ENCODE peak calls at places on chromosomes 6 and 20, in six cellular contexts. One of them, this sample, is unnamed.

GRCh38 chr6:111087871-111088667 is 766 bp downstream of the SLC16A10 start:
- DNase-seq in lung: peak; percentile 33
- DNase-seq in psoas muscle: no peak
- DNase-seq in BJ: no peak
- DNase-seq in stomach: peak; percentile 44
- DNase-seq in Panc1: no peak
- DNase-seq in this sample: no peak

GRCh38 chr6:135211306-135211702 is 30.2 kb downstream of the MYB start:
- DNase-seq in Panc1: no peak
- DNase-seq in lung: no peak
- DNase-seq in psoas muscle: no peak
- DNase-seq in BJ: no peak
- DNase-seq in stomach: no peak
- DNase-seq in this sample: no peak

GRCh38 chr20:51641866-51642265 is 99.3 kb upstream of the NFATC2 start:
- DNase-seq in stomach: no peak
- DNase-seq in BJ: no peak
- DNase-seq in psoas muscle: no peak
- DNase-seq in lung: no peak
- DNase-seq in Panc1: no peak
- DNase-seq in this sample: no peak

GRCh38 chr20:64047968-64048401 is 1.5 kb downstream of the SOX18 start:
- DNase-seq in lung: no peak
- DNase-seq in psoas muscle: no peak
- DNase-seq in BJ: no peak
- DNase-seq in stomach: no peak
- DNase-seq in Panc1: no peak
- DNase-seq in this sample: no peak

GRCh38 chr6:68134796-68135195 is 500.3 kb upstream of the ADGRB3 start:
- DNase-seq in Panc1: no peak
- DNase-seq in BJ: no peak
- DNase-seq in psoas muscle: no peak
- DNase-seq in stomach: no peak
- DNase-seq in lung: no peak
- DNase-seq in this sample: no peak

GRCh38 chr20:42957014-42957694 is 232.6 kb downstream of the PTPRT start:
- DNase-seq in Panc1: no peak
- DNase-seq in BJ: no peak
- DNase-seq in stomach: no peak
- DNase-seq in psoas muscle: no peak
- DNase-seq in lung: no peak
- DNase-seq in this sample: no peak

GRCh38 chr20:4720121-4720976 is 1.4 kb upstream of the PRND start:
- DNase-seq in BJ: peak; percentile 46
- DNase-seq in lung: peak; percentile 71
- DNase-seq in psoas muscle: peak; percentile 81
- DNase-seq in stomach: peak; percentile 72
- DNase-seq in Panc1: peak; percentile 39
- DNase-seq in this sample: peak; percentile 92

GRCh38 chr6:170480045-170480714 is 72.9 kb downstream of the PSMB1 start:
- DNase-seq in psoas muscle: no peak
- DNase-seq in stomach: peak; percentile 40
- DNase-seq in BJ: no peak
- DNase-seq in lung: no peak
- DNase-seq in Panc1: no peak
- DNase-seq in this sample: no peak

GRCh38 chr20:21270806-21271205 is 32.3 kb upstream of the XRN2 start:
- DNase-seq in Panc1: no peak
- DNase-seq in lung: no peak
- DNase-seq in BJ: no peak
- DNase-seq in stomach: no peak
- DNase-seq in psoas muscle: no peak
- DNase-seq in this sample: no peak

GRCh38 chr6:145544031-145544430 is 191.3 kb downstream of the EPM2A start:
- DNase-seq in stomach: no peak
- DNase-seq in psoas muscle: peak; percentile 57
- DNase-seq in BJ: peak; percentile 57
- DNase-seq in lung: no peak
- DNase-seq in Panc1: no peak
- DNase-seq in this sample: no peak

GRCh38 chr20:24695529-24696225 is 226.2 kb downstream of the SYNDIG1 start:
- DNase-seq in lung: peak; percentile 17
- DNase-seq in stomach: peak; percentile 3
- DNase-seq in psoas muscle: no peak
- DNase-seq in BJ: no peak
- DNase-seq in Panc1: no peak
- DNase-seq in this sample: peak; percentile 25

GRCh38 chr6:148064406-148065134 is 278.1 kb upstream of the SASH1 start:
- DNase-seq in stomach: no peak
- DNase-seq in BJ: peak; percentile 12
- DNase-seq in Panc1: no peak
- DNase-seq in lung: no peak
- DNase-seq in psoas muscle: no peak
- DNase-seq in this sample: no peak

GRCh38 chr20:19973920-19974620 is 43.1 kb upstream of the NAA20 start:
- DNase-seq in lung: peak; percentile 67
- DNase-seq in Panc1: no peak
- DNase-seq in BJ: peak; percentile 51
- DNase-seq in stomach: peak; percentile 42
- DNase-seq in psoas muscle: peak; percentile 86
- DNase-seq in this sample: peak; percentile 93

GRCh38 chr20:44218441-44218840 is 7.9 kb upstream of the OSER1 start:
- DNase-seq in stomach: no peak
- DNase-seq in lung: no peak
- DNase-seq in Panc1: no peak
- DNase-seq in BJ: no peak
- DNase-seq in psoas muscle: no peak
- DNase-seq in this sample: no peak
- TF ChIP-seq CTCF in stomach: no peak
- TF ChIP-seq CTCF in lung: no peak
- TF ChIP-seq CTCF in Panc1: no peak
- TF ChIP-seq CTCF in BJ: no peak
- TF ChIP-seq CTCF in psoas muscle: no peak
- TF ChIP-seq CTCF in this sample: no peak

GRCh38 chr6:37174515-37175331 is 4.8 kb downstream of the PIM1 start:
- DNase-seq in psoas muscle: no peak
- DNase-seq in BJ: no peak
- DNase-seq in stomach: no peak
- DNase-seq in Panc1: no peak
- DNase-seq in lung: no peak
- DNase-seq in this sample: no peak
- H3K36me3 ChIP-seq in psoas muscle: peaks cover 36% of the 10 kb centered on the region
- H3K36me3 ChIP-seq in BJ: peaks cover 24% of the 10 kb centered on the region
- H3K36me3 ChIP-seq in stomach: peaks cover 39% of the 10 kb centered on the region
- H3K36me3 ChIP-seq in Panc1: peaks cover 12% of the 10 kb centered on the region
- H3K36me3 ChIP-seq in lung: peaks cover 20% of the 10 kb centered on the region
- H3K36me3 ChIP-seq in this sample: peaks cover 23% of the 10 kb centered on the region

DNA sequence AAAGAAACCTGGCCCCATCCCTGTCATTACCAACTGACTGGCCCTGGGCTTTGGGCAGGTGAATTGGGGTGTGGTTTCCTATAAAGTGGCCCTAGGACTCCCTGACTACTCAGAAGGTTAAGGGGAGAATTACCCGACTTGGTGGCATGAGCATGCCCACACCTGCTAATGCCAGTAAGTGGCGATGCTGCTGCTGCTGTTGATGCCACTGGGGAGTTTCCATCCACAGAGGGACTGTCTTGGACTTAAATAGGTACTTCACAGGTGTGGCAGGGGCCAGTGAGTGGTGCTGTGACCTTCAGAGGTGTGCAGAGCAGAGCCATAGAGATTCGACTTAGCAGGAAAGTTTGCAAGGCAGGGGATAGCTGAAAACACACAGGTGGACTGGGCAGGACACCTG is 32.6 kb upstream of the MDFI start:
- DNase-seq in BJ: no peak
- DNase-seq in stomach: no peak
- DNase-seq in Panc1: no peak
- DNase-seq in lung: no peak
- DNase-seq in psoas muscle: no peak
- DNase-seq in this sample: no peak
- TF ChIP-seq CTCF in BJ: no peak
- TF ChIP-seq CTCF in stomach: no peak
- TF ChIP-seq CTCF in Panc1: no peak
- TF ChIP-seq CTCF in lung: no peak
- TF ChIP-seq CTCF in psoas muscle: no peak
- TF ChIP-seq CTCF in this sample: no peak

GRCh38 chr6:15086273-15087158 is 159.4 kb upstream of the JARID2 start:
- DNase-seq in stomach: peak; percentile 39
- DNase-seq in Panc1: no peak
- DNase-seq in lung: no peak
- DNase-seq in BJ: no peak
- DNase-seq in psoas muscle: no peak
- DNase-seq in this sample: no peak
- H3K36me3 ChIP-seq in stomach: no peaks in the 10 kb centered on the region
- H3K36me3 ChIP-seq in Panc1: no peaks in the 10 kb centered on the region
- H3K36me3 ChIP-seq in lung: no peaks in the 10 kb centered on the region
- H3K36me3 ChIP-seq in BJ: no peaks in the 10 kb centered on the region
- H3K36me3 ChIP-seq in psoas muscle: no peaks in the 10 kb centered on the region
- H3K36me3 ChIP-seq in this sample: no peaks in the 10 kb centered on the region

GRCh38 chr6:30446259-30446658 is 43.0 kb upstream of the HLA-E start:
- DNase-seq in BJ: no peak
- DNase-seq in lung: no peak
- DNase-seq in psoas muscle: no peak
- DNase-seq in stomach: no peak
- DNase-seq in Panc1: no peak
- DNase-seq in this sample: no peak
- TF ChIP-seq CTCF in BJ: no peak
- TF ChIP-seq CTCF in lung: no peak
- TF ChIP-seq CTCF in psoas muscle: no peak
- TF ChIP-seq CTCF in stomach: no peak
- TF ChIP-seq CTCF in Panc1: no peak
- TF ChIP-seq CTCF in this sample: no peak

GRCh38 chr20:41078329-41078728 is 49.7 kb downstream of the TOP1 start:
- DNase-seq in stomach: no peak
- DNase-seq in psoas muscle: no peak
- DNase-seq in lung: no peak
- DNase-seq in BJ: peak; percentile 36
- DNase-seq in Panc1: no peak
- DNase-seq in this sample: no peak
- H3K36me3 ChIP-seq in stomach: peaks cover 44% of the 10 kb centered on the region
- H3K36me3 ChIP-seq in psoas muscle: peaks cover 79% of the 10 kb centered on the region
- H3K36me3 ChIP-seq in lung: peaks cover 10% of the 10 kb centered on the region
- H3K36me3 ChIP-seq in BJ: no peaks in the 10 kb centered on the region
- H3K36me3 ChIP-seq in Panc1: peaks cover 45% of the 10 kb centered on the region
- H3K36me3 ChIP-seq in this sample: no peaks in the 10 kb centered on the region

DNA sequence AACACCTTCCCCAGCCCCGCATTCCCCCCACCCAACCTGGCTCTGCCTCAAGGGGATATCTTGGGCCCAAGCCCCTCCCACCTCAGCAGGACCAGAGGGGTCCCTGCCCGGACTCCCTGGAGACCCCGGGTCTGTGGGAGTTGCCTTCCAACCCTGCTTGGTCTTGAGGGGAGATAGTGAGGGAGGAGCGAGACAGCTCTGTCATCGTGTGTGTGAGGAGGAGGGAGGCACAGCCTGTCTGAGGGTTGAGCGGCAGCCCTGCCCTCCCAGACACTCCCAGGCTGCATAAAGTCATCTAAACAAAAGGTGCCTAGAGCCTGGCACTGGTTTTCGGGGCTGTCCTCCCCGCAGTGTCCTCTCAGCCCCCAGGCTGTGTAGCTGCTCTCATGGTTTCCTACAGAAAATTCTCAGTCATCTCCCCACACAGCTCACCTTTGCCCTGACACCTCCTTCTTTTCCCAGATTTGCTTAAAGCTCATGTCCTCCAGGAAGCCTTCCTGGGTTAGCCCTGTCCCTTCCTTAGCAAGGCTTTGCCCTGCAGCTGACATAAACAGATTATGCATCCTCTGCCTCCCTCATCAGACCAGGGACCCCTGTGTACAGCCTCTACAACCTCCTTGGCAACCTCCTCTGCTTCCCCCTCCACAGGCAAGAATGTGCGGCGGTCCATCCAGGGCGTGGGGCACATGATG is 40.0 kb downstream of the UQCC2 start:
- DNase-seq in stomach: no peak
- DNase-seq in psoas muscle: no peak
- DNase-seq in lung: no peak
- DNase-seq in BJ: no peak
- DNase-seq in Panc1: no peak
- DNase-seq in this sample: no peak
- TF ChIP-seq CTCF in stomach: no peak
- TF ChIP-seq CTCF in psoas muscle: no peak
- TF ChIP-seq CTCF in lung: no peak
- TF ChIP-seq CTCF in BJ: no peak
- TF ChIP-seq CTCF in Panc1: no peak
- TF ChIP-seq CTCF in this sample: no peak

DNA sequence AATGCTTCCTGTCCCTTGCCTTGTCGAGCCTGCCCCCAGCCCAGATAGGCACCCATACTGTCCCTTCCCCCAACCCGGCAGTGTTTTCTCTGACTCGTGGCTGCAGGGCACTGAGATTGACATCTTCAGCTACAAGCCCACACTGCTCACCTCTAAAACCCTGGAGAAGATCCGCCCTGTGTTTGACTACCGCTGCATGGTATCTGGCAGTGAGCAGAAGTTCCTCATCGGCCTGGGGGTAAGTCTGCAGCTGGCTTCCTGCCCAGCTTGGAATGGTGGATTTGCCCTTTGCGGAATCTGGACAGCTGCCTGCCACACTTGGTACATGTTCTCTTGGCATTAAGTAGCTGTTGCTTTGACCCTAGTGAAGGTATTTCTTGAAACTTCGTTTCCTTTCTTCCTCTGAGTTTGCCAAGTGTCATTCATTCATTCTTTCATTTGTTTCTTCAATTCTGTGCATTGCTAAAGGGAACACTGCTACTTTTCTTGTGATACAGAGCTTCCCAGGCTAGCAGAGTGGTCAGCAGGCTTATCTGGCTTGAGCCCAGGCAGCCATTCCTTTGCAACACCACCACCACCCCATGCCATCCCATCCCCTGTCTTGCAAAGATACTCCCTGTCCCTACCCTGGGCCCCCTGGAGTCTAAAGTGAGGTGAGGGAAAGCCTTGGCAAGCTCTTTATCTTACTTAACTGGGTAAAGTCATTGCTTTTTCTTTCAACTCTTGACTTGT is 26.2 kb downstream of the CCDC167 start:
- DNase-seq in stomach: peak; percentile 89
- DNase-seq in psoas muscle: peak; percentile 75
- DNase-seq in Panc1: no peak
- DNase-seq in BJ: no peak
- DNase-seq in lung: no peak
- DNase-seq in this sample: no peak
- H3K36me3 ChIP-seq in stomach: peaks cover 88% of the 10 kb centered on the region
- H3K36me3 ChIP-seq in psoas muscle: peaks cover 81% of the 10 kb centered on the region
- H3K36me3 ChIP-seq in Panc1: peaks cover 5% of the 10 kb centered on the region
- H3K36me3 ChIP-seq in BJ: peaks cover 29% of the 10 kb centered on the region
- H3K36me3 ChIP-seq in lung: peaks cover 53% of the 10 kb centered on the region
- H3K36me3 ChIP-seq in this sample: peaks cover 80% of the 10 kb centered on the region